ENCODE peak calls at places on chromosomes 6 and 20, in five cellular contexts. One of them, this sample, is unnamed. For H3K4me1, the result is how much of the 10 kb centered on the place peaks cover.

GRCh38 chr20:10633708-10634107 is 40.1 kb downstream of the JAG1 start:
- DNase-seq in breast epithelium: no peak
- DNase-seq in neural progenitor cell: no peak
- DNase-seq in SJSA1: no peak
- DNase-seq in sigmoid colon: no peak
- DNase-seq in this sample: no peak

GRCh38 chr6:124199226-124199625 is 395.6 kb downstream of the NKAIN2 start:
- DNase-seq in breast epithelium: no peak
- DNase-seq in neural progenitor cell: no peak
- DNase-seq in SJSA1: no peak
- DNase-seq in sigmoid colon: no peak
- DNase-seq in this sample: no peak

GRCh38 chr6:89970609-89971337 is 76.5 kb downstream of the GJA10 start:
- DNase-seq in breast epithelium: no peak
- DNase-seq in neural progenitor cell: peak
- DNase-seq in SJSA1: peak
- DNase-seq in sigmoid colon: no peak
- DNase-seq in this sample: peak

GRCh38 chr6:12522347-12522746 is 194.2 kb upstream of the PHACTR1 start:
- DNase-seq in breast epithelium: no peak
- DNase-seq in neural progenitor cell: no peak
- DNase-seq in SJSA1: peak
- DNase-seq in sigmoid colon: no peak
- DNase-seq in this sample: no peak

GRCh38 chr6:34205916-34206315 is 30.8 kb upstream of the HMGA1 start:
- DNase-seq in breast epithelium: no peak
- DNase-seq in neural progenitor cell: no peak
- DNase-seq in SJSA1: no peak
- DNase-seq in sigmoid colon: no peak
- DNase-seq in this sample: no peak

GRCh38 chr6:12593720-12594540 is 122.6 kb upstream of the PHACTR1 start:
- DNase-seq in breast epithelium: no peak
- DNase-seq in neural progenitor cell: no peak
- DNase-seq in SJSA1: no peak
- DNase-seq in sigmoid colon: no peak
- DNase-seq in this sample: peak

GRCh38 chr6:43181942-43182860 is at the start of gene CUL9:
- DNase-seq in breast epithelium: peak
- DNase-seq in neural progenitor cell: peak
- DNase-seq in SJSA1: peak
- DNase-seq in sigmoid colon: peak
- DNase-seq in this sample: peak

GRCh38 chr20:32534661-32535240 is 50.4 kb downstream of the NOL4L start:
- DNase-seq in breast epithelium: no peak
- DNase-seq in neural progenitor cell: no peak
- DNase-seq in SJSA1: no peak
- DNase-seq in sigmoid colon: no peak
- DNase-seq in this sample: no peak

GRCh38 chr6:107646176-107646575 is 156.3 kb downstream of the SOBP start:
- DNase-seq in breast epithelium: no peak
- DNase-seq in neural progenitor cell: no peak
- DNase-seq in SJSA1: no peak
- DNase-seq in sigmoid colon: no peak
- DNase-seq in this sample: no peak
- H3K4me1 ChIP-seq in breast epithelium: under half
- H3K4me1 ChIP-seq in neural progenitor cell: under half
- H3K4me1 ChIP-seq in SJSA1: under half
- H3K4me1 ChIP-seq in sigmoid colon: under half
- H3K4me1 ChIP-seq in this sample: under half

GRCh38 chr6:31556312-31556711 is 8.9 kb downstream of the NFKBIL1 start:
- DNase-seq in breast epithelium: no peak
- DNase-seq in neural progenitor cell: no peak
- DNase-seq in SJSA1: no peak
- DNase-seq in sigmoid colon: no peak
- DNase-seq in this sample: no peak
- H3K4me3 ChIP-seq in breast epithelium: no peak
- H3K4me3 ChIP-seq in neural progenitor cell: no peak
- H3K4me3 ChIP-seq in SJSA1: no peak
- H3K4me3 ChIP-seq in sigmoid colon: no peak
- H3K4me3 ChIP-seq in this sample: no peak

GRCh38 chr6:1774541-1774940 is 164.8 kb downstream of the FOXC1 start:
- DNase-seq in breast epithelium: no peak
- DNase-seq in neural progenitor cell: no peak
- DNase-seq in SJSA1: no peak
- DNase-seq in sigmoid colon: no peak
- DNase-seq in this sample: no peak
- H3K4me1 ChIP-seq in breast epithelium: under half
- H3K4me1 ChIP-seq in neural progenitor cell: under half
- H3K4me1 ChIP-seq in SJSA1: under half
- H3K4me1 ChIP-seq in sigmoid colon: under half
- H3K4me1 ChIP-seq in this sample: under half

DNA sequence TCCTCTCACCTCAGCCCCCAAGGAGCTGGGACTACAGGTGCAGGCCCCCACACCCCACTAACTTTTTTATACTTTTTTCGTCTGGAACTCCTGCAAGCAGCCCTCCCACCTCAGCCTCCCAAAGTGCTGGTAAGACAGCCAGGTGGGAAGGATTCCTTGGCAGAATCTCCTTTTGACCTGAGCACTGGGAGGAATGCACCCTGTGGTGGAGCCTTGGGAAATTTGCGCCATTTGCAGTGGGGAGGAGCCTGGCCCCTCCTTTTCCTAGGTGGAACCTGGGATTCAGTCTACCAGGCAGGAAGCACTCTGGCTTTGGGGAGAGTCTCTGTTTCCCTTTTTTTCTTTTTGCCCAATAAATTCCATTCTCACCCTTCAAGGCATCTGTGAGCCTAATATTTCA is 2.3 kb upstream of the RNGTT start:
- DNase-seq in breast epithelium: no peak
- DNase-seq in neural progenitor cell: no peak
- DNase-seq in SJSA1: no peak
- DNase-seq in sigmoid colon: no peak
- DNase-seq in this sample: no peak
- H3K4me3 ChIP-seq in breast epithelium: no peak
- H3K4me3 ChIP-seq in neural progenitor cell: no peak
- H3K4me3 ChIP-seq in SJSA1: no peak
- H3K4me3 ChIP-seq in sigmoid colon: no peak
- H3K4me3 ChIP-seq in this sample: no peak

DNA sequence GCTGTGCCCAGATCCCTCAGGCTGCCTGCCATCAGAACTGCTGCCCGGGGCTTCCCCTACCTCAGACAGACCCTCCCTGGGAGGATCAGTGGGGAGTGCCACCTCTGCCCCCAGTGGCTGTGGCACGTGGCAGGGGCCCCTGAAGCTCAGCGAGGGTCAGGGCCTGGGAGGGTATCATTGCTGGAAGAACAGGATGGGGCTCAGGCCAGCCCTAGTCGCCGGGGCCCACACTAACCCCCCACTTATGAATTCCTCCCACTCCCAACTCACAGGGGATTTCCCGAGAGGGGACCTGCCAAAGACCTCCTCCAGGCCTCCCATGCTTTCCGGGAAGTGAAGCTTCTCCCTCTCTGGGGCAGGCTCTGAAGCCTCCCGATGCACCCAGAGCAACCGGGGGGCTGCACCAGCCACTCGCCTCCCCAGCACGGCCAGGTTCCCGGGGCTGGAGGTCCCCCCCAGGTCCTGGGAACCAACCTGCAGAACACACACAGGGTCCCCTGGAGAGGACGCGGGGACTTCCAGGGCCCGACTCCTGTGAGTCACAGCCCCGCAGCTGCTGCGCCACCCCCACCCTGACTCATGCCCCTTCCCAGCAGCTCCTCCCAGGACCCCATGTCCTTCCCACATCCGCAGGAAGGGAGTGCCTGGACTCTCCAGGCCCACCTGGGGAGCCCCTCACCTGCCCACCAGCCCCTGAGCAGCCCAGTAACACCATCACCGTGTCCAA is 2.5 kb downstream of the TNFRSF6B start:
- DNase-seq in breast epithelium: peak
- DNase-seq in neural progenitor cell: no peak
- DNase-seq in SJSA1: peak
- DNase-seq in sigmoid colon: peak
- DNase-seq in this sample: peak
- H3K4me1 ChIP-seq in breast epithelium: under half
- H3K4me1 ChIP-seq in neural progenitor cell: under half
- H3K4me1 ChIP-seq in SJSA1: under half
- H3K4me1 ChIP-seq in sigmoid colon: under half
- H3K4me1 ChIP-seq in this sample: under half

GRCh38 chr6:25689966-25690365 is 38.0 kb downstream of the SCGN start:
- DNase-seq in breast epithelium: no peak
- DNase-seq in neural progenitor cell: no peak
- DNase-seq in SJSA1: no peak
- DNase-seq in sigmoid colon: no peak
- DNase-seq in this sample: no peak
- H3K4me3 ChIP-seq in breast epithelium: no peak
- H3K4me3 ChIP-seq in neural progenitor cell: no peak
- H3K4me3 ChIP-seq in SJSA1: no peak
- H3K4me3 ChIP-seq in sigmoid colon: no peak
- H3K4me3 ChIP-seq in this sample: no peak

This sample was measured in body of pancreas.